ENCODE peak calls at places on chromosomes 1 and 21, in ten cellular contexts. Q is uterus, M is ovary, A is WTC11, N is tibial nerve, E is fibroblast of mammary gland, F is MCF 10A, B is spleen, R is body of pancreas, V is astrocyte of the cerebellum. C is an unnamed sample.

GRCh38 chr1:168421399-168422004 is 122.3 kb downstream of the XCL2 start:
- DNase-seq in Q (no peak), M (no peak), A (no peak), N (no peak), E (no peak), F (no peak), B (no peak), R (no peak), V (no peak), C (no peak)

GRCh38 chr1:15835205-15835740 is 12.2 kb upstream of the SPEN start:
- DNase-seq in Q (no peak), M (no peak), A (no peak), N (no peak), E (no peak), F (no peak), B (no peak), R (no peak), V (no peak), C (no peak)

GRCh38 chr1:93882269-93882668 is 3.3 kb upstream of the DNTTIP2 start:
- DNase-seq in Q (no peak), M (no peak), A (no peak), N (no peak), E (no peak), F (no peak), B (no peak), R (no peak), V (no peak), C (no peak)

GRCh38 chr21:40165671-40166070 is 298.4 kb downstream of the PCP4 start:
- DNase-seq in Q (no peak), M (no peak), A (no peak), N (no peak), E (no peak), F (no peak), B (no peak), R (no peak), V (peak; percentile 91), C (no peak)

GRCh38 chr21:17427831-17428483 is 84.9 kb upstream of the CXADR start:
- DNase-seq in Q (no peak), M (no peak), A (no peak), N (no peak), E (no peak), F (no peak), B (no peak), R (no peak), V (no peak), C (no peak)

GRCh38 chr1:67052741-67053534 is 1.0 kb downstream of the SLC35D1 start:
- DNase-seq in Q (peak; percentile 16), M (peak; percentile 14), A (peak; percentile 16), N (peak; percentile 33), E (peak; percentile 44), F (peak; percentile 84), B (peak; percentile 79), R (peak; percentile 40), V (no peak), C (no peak)

GRCh38 chr1:22793647-22794046 is 83.0 kb downstream of the EPHB2 start:
- DNase-seq in Q (no peak), M (no peak), A (no peak), N (no peak), E (no peak), F (no peak), B (no peak), R (no peak), V (no peak), C (no peak)

GRCh38 chr1:111097356-111098099 is 42.4 kb downstream of the DRAM2 start:
- DNase-seq in Q (no peak), M (no peak), A (no peak), N (no peak), E (no peak), F (no peak), B (no peak), R (no peak), V (no peak), C (no peak)

GRCh38 chr1:204151562-204152309 is at the start of gene ETNK2:
- DNase-seq in Q (peak; percentile 85), M (peak; percentile 88), A (peak; percentile 66), N (peak; percentile 48), E (peak; percentile 20), F (peak; percentile 36), B (peak; percentile 83), R (peak; percentile 61), V (no peak), C (peak; percentile 71)

GRCh38 chr1:233613252-233614172 is at the start of gene KCNK1:
- DNase-seq in Q (peak; percentile 79), M (peak; percentile 80), A (peak; percentile 86), N (peak; percentile 43), E (peak; percentile 95), F (peak; percentile 97), B (no peak), R (peak; percentile 80), V (peak; percentile 76), C (peak; percentile 47)

GRCh38 chr21:42309753-42310213 is 5.4 kb downstream of the TFF3 start:
- DNase-seq in Q (no peak), M (peak; percentile 20), A (peak; percentile 85), N (peak; percentile 60), E (peak; percentile 12), F (peak; percentile 48), B (peak; percentile 90), R (peak; percentile 58), V (no peak), C (peak; percentile 88)

GRCh38 chr1:236148471-236148847 is 6.1 kb downstream of the GPR137B start:
- DNase-seq in Q (no peak), M (no peak), A (no peak), N (no peak), E (peak; percentile 45), F (no peak), B (no peak), R (no peak), V (peak; percentile 31), C (no peak)

GRCh38 chr21:35861656-35862055 is 198.7 kb downstream of the SETD4 start:
- DNase-seq in Q (no peak), M (no peak), A (no peak), N (no peak), E (peak; percentile 75), F (no peak), B (no peak), R (no peak), V (no peak), C (no peak)

GRCh38 chr1:172325562-172325961 is 94.9 kb upstream of the C1orf105 start:
- DNase-seq in Q (no peak), M (no peak), A (no peak), N (no peak), E (peak; percentile 48), F (peak; percentile 71), B (no peak), R (no peak), V (no peak), C (no peak)

GRCh38 chr1:53062731-53063591 is 948 bp downstream of the PODN start:
- DNase-seq in Q (peak; percentile 33), M (no peak), A (peak; percentile 62), N (no peak), E (no peak), F (no peak), B (no peak), R (no peak), V (no peak), C (no peak)
- TF ChIP-seq CTCF in Q (no peak), M (no peak), A (no peak), N (peak; percentile 30), E (no peak), F (no peak), B (no peak), R (no peak), V (no peak), C (no peak)

GRCh38 chr1:21659924-21660326 is 9.2 kb downstream of the RAP1GAP start:
- DNase-seq in Q (no peak), M (no peak), A (no peak), N (no peak), E (no peak), F (no peak), B (peak; percentile 24), R (no peak), V (no peak), C (no peak)

GRCh38 chr1:21655748-21656147 is 13.4 kb downstream of the RAP1GAP start:
- DNase-seq in Q (no peak), M (no peak), A (peak; percentile 67), N (no peak), E (no peak), F (peak; percentile 70), B (peak; percentile 38), R (no peak), V (no peak), C (no peak)

GRCh38 chr1:21659099-21659923 is 9.8 kb downstream of the RAP1GAP start:
- DNase-seq in Q (peak; percentile 62), M (peak; percentile 53), A (peak; percentile 86), N (peak; percentile 59), E (peak; percentile 42), F (peak; percentile 62), B (peak; percentile 95), R (peak; percentile 85), V (no peak), C (peak; percentile 97)

GRCh38 chr1:21655259-21655658 is 13.9 kb downstream of the RAP1GAP start:
- DNase-seq in Q (no peak), M (no peak), A (no peak), N (no peak), E (no peak), F (no peak), B (peak; percentile 49), R (no peak), V (no peak), C (no peak)

DNA sequence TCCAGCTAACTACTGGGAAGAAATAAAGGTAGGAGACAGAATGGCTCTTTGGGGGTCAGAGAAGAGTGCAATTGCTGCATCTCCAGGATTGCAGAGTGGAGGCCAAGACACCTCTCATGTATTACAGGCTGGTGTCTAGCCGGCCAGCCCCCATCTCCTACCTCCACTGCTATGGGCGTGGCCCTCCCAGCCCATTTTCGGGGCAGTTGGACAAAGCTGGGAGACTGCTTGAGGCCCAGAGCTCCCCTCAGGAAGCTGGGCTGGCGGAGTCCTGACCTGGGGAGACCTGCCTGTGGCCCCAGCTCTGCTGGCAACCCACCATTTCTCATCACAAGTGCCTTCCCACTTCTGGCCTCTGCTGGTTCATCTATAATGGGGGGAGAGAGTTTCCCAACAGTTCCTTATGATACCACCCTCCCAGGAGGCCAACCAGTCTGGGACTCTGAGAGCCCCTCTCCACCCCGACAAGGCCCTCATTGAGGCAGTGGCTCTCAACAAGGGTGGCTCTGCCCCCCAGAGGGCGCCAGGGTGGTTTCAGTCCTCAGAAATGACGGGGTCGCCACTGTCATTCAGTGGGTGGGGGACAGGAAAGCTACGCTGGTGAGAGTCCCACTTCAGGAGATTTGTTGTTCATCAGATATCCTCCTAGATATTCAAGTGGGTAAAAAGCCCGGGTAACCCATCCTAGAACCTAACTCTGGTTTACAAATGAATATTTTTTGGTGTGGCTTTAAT is 11.5 kb downstream of the RAP1GAP start:
- DNase-seq in Q (no peak), M (no peak), A (no peak), N (no peak), E (no peak), F (no peak), B (peak; percentile 63), R (no peak), V (no peak), C (no peak)
- TF ChIP-seq CTCF in Q (no peak), M (no peak), A (no peak), N (no peak), E (no peak), F (no peak), B (no peak), R (no peak), V (no peak), C (no peak)

GRCh38 chr21:46634966-46635323 is 529 bp upstream of the PRMT2 start:
- DNase-seq in Q (no peak), M (peak; percentile 81), A (peak; percentile 61), N (peak; percentile 72), E (peak; percentile 82), F (peak; percentile 66), B (no peak), R (no peak), V (peak; percentile 80), C (peak; percentile 48)
- TF ChIP-seq CTCF in Q (peak; percentile 53), M (peak; percentile 22), A (no peak), N (peak; percentile 26), E (no peak), F (no peak), B (no peak), R (peak; percentile 29), V (no peak), C (peak; percentile 22)

GRCh38 chr1:221161571-221162041 is 282.4 kb downstream of the HLX start:
- DNase-seq in Q (no peak), M (no peak), A (no peak), N (no peak), E (peak; percentile 61), F (no peak), B (no peak), R (no peak), V (no peak), C (no peak)
- TF ChIP-seq CTCF in Q (no peak), M (no peak), A (no peak), N (no peak), E (no peak), F (no peak), B (no peak), R (no peak), V (no peak), C (no peak)